ENCODE peak calls at places on chromosomes 16 and 17, in four cellular contexts. P is HEK293T, I is K562, A is HepG2. N is an unnamed sample.
A peak's percentile ranks its signal among the peaks of the same experiment; 100 is the strongest.

GRCh38 chr17:65660947-65661346 is 99.5 kb upstream of the AXIN2 start:
- DNase-seq in P (no peak), I (peak; percentile 16), A (no peak), N (no peak)

GRCh38 chr17:7225711-7226331 is 6.1 kb downstream of the ACADVL start:
- DNase-seq in P (no peak), I (no peak), A (no peak), N (no peak)

GRCh38 chr16:85554791-85555548 is 58.2 kb upstream of the GSE1 start:
- DNase-seq in P (peak; percentile 44), I (peak; percentile 90), A (no peak), N (no peak)

GRCh38 chr16:77037696-77038347 is 153.2 kb upstream of the MON1B start:
- DNase-seq in P (no peak), I (no peak), A (no peak), N (no peak)

GRCh38 chr17:1641065-1641403 is 4.5 kb downstream of the SCARF1 start:
- DNase-seq in P (no peak), I (no peak), A (no peak), N (no peak)

GRCh38 chr17:76872221-76872873 is 4.1 kb downstream of the MGAT5B start:
- DNase-seq in P (no peak), I (no peak), A (no peak), N (no peak)

GRCh38 chr16:79653337-79654000 is 52.9 kb upstream of the MAF start:
- DNase-seq in P (no peak), I (no peak), A (no peak), N (no peak)

GRCh38 chr17:45371414-45372324 is 54.8 kb upstream of the MAP3K14 start:
- DNase-seq in P (peak; percentile 82), I (no peak), A (peak; percentile 89), N (peak; percentile 91)

GRCh38 chr16:35398208-35398607 is 1938.8 kb downstream of the TP53TG3F start:
- DNase-seq in P (no peak), I (no peak), A (no peak), N (no peak)

GRCh38 chr17:78535285-78536197 is 41.7 kb downstream of the DNAH17 start:
- DNase-seq in P (no peak), I (no peak), A (no peak), N (no peak)

GRCh38 chr16:60740033-60740696 is 1296.1 kb downstream of the CDH8 start:
- DNase-seq in P (no peak), I (no peak), A (no peak), N (no peak)

GRCh38 chr16:31400191-31400590 is 7.1 kb downstream of the ITGAD start:
- DNase-seq in P (no peak), I (no peak), A (no peak), N (no peak)

GRCh38 chr16:81816793-81817210 is 37.7 kb downstream of the PLCG2 start:
- DNase-seq in P (no peak), I (no peak), A (no peak), N (no peak)

GRCh38 chr16:81544691-81545365 is 100.2 kb downstream of the CMIP start:
- DNase-seq in P (no peak), I (no peak), A (no peak), N (no peak)

GRCh38 chr16:63361032-63361624 is 1324.9 kb upstream of the CDH8 start:
- DNase-seq in P (peak; percentile 21), I (peak; percentile 20), A (peak; percentile 46), N (no peak)

GRCh38 chr17:80248894-80249710 is 11.6 kb upstream of the RNF213 start:
- DNase-seq in P (no peak), I (peak; percentile 21), A (no peak), N (no peak)

GRCh38 chr17:74296548-74296936 is 22.5 kb downstream of the DNAI2 start:
- DNase-seq in P (peak; percentile 56), I (peak; percentile 83), A (peak; percentile 65), N (peak; percentile 56)

GRCh38 chr16:80710918-80711317 is 93.5 kb downstream of the CDYL2 start:
- DNase-seq in P (no peak), I (no peak), A (no peak), N (no peak)

GRCh38 chr17:76009969-76010661 is 9.5 kb downstream of the CDK3 start:
- DNase-seq in P (no peak), I (no peak), A (no peak), N (no peak)

GRCh38 chr17:50911450-50911849 is 45.3 kb upstream of the TOB1 start:
- DNase-seq in P (no peak), I (no peak), A (no peak), N (no peak)

GRCh38 chr16:14300631-14301149 is 229.6 kb downstream of the MRTFB start:
- DNase-seq in P (peak; percentile 36), I (peak; percentile 53), A (peak; percentile 88), N (peak; percentile 59)

DNA sequence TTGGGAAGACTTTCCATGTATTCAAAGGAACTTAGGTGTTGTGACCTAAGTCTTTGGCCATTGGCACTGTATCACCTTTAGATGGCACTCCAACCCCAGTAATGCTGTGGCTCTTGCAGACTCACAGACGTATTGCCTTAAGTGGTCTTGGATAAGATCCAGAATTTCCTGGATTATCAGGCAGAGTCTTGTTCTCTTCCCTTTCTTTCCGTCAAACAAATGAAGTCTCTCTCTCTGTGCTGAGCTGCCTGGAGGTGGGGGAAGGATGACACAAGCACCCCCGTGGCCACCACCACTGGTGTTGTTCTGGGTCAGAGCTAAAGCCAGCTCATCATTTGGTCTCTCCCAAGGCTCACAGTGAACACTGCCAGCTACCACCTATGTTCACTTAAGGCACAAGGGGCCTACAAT is 789.9 kb upstream of the KIF2B start:
- DNase-seq in P (peak; percentile 6), I (no peak), A (peak; percentile 71), N (peak; percentile 50)
- TF ChIP-seq ELF4 in P (no peak), I (no peak), A (no peak), N (no peak)

GRCh38 chr17:20284018-20284417 is 183.3 kb downstream of the LGALS9B start:
- DNase-seq in P (no peak), I (no peak), A (no peak), N (no peak)
- TF ChIP-seq ELF4 in P (no peak), I (no peak), A (no peak), N (no peak)

DNA sequence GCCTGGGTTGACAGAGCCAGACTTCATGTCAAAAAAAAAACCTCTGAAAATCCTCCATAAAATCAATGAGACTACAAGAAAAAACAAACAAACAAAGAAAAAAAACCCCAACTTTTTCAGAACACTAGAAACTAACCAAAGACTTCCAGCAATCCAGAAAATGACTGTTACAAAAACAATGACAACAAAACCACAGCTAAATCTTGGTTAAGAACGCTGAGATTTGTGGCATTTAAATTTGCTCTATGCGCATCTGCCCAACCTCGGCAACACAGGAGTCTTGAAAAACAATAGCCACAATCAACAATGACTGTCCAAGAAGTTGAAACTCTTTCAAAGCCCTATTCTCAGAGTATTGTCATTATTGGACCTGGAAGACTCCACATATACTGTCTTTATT is 402.4 kb downstream of the ZFHX3 start:
- DNase-seq in P (no peak), I (no peak), A (no peak), N (no peak)
- TF ChIP-seq ELF4 in P (no peak), I (no peak), A (no peak), N (no peak)

DNA sequence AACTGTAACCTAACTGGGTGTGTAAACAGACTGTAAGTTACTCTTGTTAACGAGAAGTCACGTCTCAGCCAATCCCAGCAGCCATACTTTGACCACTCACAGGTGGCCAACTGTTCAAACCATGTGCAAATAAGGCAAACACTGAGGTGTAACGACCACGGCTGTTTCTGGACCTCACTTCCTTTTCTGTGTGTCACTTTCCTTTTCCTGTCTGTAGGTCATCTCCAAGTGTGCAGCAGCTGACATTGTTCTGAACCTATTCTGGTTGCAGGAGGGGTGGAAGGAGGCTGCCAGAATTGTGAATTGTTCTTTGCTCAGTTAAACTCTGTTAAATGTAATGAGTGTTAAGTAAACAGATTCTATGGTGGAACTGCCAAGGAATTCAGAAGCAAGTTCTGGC is 627.4 kb downstream of the KCNJ2 start:
- DNase-seq in P (no peak), I (no peak), A (no peak), N (no peak)
- TF ChIP-seq ELF4 in P (no peak), I (no peak), A (no peak), N (no peak)

GRCh38 chr17:46976626-46977270 is 2.3 kb downstream of the RPRML start:
- DNase-seq in P (peak; percentile 50), I (peak; percentile 49), A (no peak), N (no peak)

GRCh38 chr17:46979023-46979870 is at the start of gene RPRML:
- DNase-seq in P (peak; percentile 70), I (peak; percentile 73), A (no peak), N (peak; percentile 59)

GRCh38 chr17:46977348-46977747 is 1.7 kb downstream of the RPRML start:
- DNase-seq in P (peak; percentile 71), I (peak; percentile 37), A (peak; percentile 54), N (peak; percentile 84)

GRCh38 chr17:46977750-46978488 is 1.1 kb downstream of the RPRML start:
- DNase-seq in P (no peak), I (no peak), A (no peak), N (no peak)

GRCh38 chr17:46978489-46979022 is 497 bp downstream of the RPRML start:
- DNase-seq in P (peak; percentile 31), I (peak; percentile 55), A (no peak), N (peak; percentile 35)
- TF ChIP-seq ELF4 in P (no peak), I (no peak), A (no peak), N (no peak)

GRCh38 chr16:47037396-47037745 is 63.9 kb upstream of the DNAJA2 start:
- DNase-seq in P (peak; percentile 42), I (no peak), A (no peak), N (peak; percentile 39)
- TF ChIP-seq ELF4 in P (no peak), I (no peak), A (no peak), N (no peak)

GRCh38 chr17:52751051-52751450 is 592.5 kb upstream of the CA10 start:
- DNase-seq in P (no peak), I (no peak), A (no peak), N (no peak)
- TF ChIP-seq ELF4 in P (no peak), I (no peak), A (no peak), N (no peak)

GRCh38 chr17:61234102-61234750 is 165.4 kb upstream of the TBX2 start:
- DNase-seq in P (no peak), I (no peak), A (no peak), N (no peak)
- TF ChIP-seq ELF4 in P (no peak), I (no peak), A (no peak), N (no peak)

GRCh38 chr16:66434619-66435430 is 7.7 kb downstream of the BEAN1 start:
- DNase-seq in P (no peak), I (no peak), A (peak; percentile 92), N (peak; percentile 32)
- TF ChIP-seq ELF4 in P (no peak), I (no peak), A (no peak), N (no peak)

GRCh38 chr16:82943371-82943770 is 316.6 kb downstream of the CDH13 start:
- DNase-seq in P (no peak), I (no peak), A (no peak), N (no peak)
- TF ChIP-seq ELF4 in P (no peak), I (no peak), A (no peak), N (no peak)